ENCODE peak calls at places on chromosomes 5 and 9, in six cellular contexts. V is neural crest cell; M is effector CD4-positive, alpha-beta T cell; T is Calu3; G is lower leg skin; L is T-cell. Y is an unnamed sample.

GRCh38 chr9:14347408-14348224 is 33.7 kb upstream of the NFIB start:
- DNase-seq in V (no peak), M (no peak), T (peak), G (no peak), L (no peak), Y (no peak)

GRCh38 chr5:54580997-54581741 is 63.6 kb downstream of the SNX18 start:
- DNase-seq in V (no peak), M (no peak), T (no peak), G (no peak), L (no peak), Y (no peak)

GRCh38 chr9:108759399-108759798 is 96.4 kb downstream of the ACTL7B start:
- DNase-seq in V (no peak), M (no peak), T (no peak), G (no peak), L (no peak), Y (no peak)

GRCh38 chr5:172754957-172755356 is 16.0 kb downstream of the DUSP1 start:
- DNase-seq in V (no peak), M (no peak), T (no peak), G (no peak), L (no peak), Y (no peak)

GRCh38 chr5:73387630-73388370 is 60.8 kb downstream of the FOXD1 start:
- DNase-seq in V (no peak), M (peak), T (no peak), G (no peak), L (peak), Y (peak)

GRCh38 chr9:134534661-134535080 is 106.9 kb upstream of the COL5A1 start:
- DNase-seq in V (no peak), M (no peak), T (no peak), G (no peak), L (no peak), Y (no peak)

GRCh38 chr9:123680382-123680781 is 249.5 kb downstream of the DENND1A start:
- DNase-seq in V (no peak), M (no peak), T (no peak), G (no peak), L (no peak), Y (no peak)

GRCh38 chr9:76336027-76336426 is 58.2 kb downstream of the RFK start:
- DNase-seq in V (no peak), M (no peak), T (no peak), G (no peak), L (no peak), Y (no peak)

GRCh38 chr9:76618762-76619161 is 145.5 kb upstream of the PCA3 start:
- DNase-seq in V (no peak), M (no peak), T (no peak), G (no peak), L (no peak), Y (no peak)

GRCh38 chr9:123438821-123439220 is 82.8 kb downstream of the CRB2 start:
- DNase-seq in V (peak), M (no peak), T (no peak), G (no peak), L (no peak), Y (no peak)

GRCh38 chr9:18985996-18986395 is 47.0 kb downstream of the SAXO1 start:
- DNase-seq in V (no peak), M (no peak), T (no peak), G (no peak), L (no peak), Y (no peak)

GRCh38 chr9:82555408-82555807 is 507.5 kb downstream of the RASEF start:
- DNase-seq in V (no peak), M (no peak), T (no peak), G (no peak), L (no peak), Y (no peak)

GRCh38 chr9:6230037-6230778 is 14.6 kb downstream of the IL33 start:
- DNase-seq in V (no peak), M (no peak), T (no peak), G (no peak), L (no peak), Y (no peak)

GRCh38 chr5:159601216-159601615 is 270.9 kb upstream of the IL12B start:
- DNase-seq in V (no peak), M (no peak), T (no peak), G (no peak), L (no peak), Y (no peak)

GRCh38 chr5:132799392-132799791 is 13.7 kb upstream of the SOWAHA start:
- DNase-seq in V (no peak), M (no peak), T (no peak), G (no peak), L (no peak), Y (no peak)

GRCh38 chr5:171629221-171630005 is 156.2 kb upstream of the SMIM23 start:
- DNase-seq in V (no peak), M (no peak), T (no peak), G (no peak), L (no peak), Y (no peak)

GRCh38 chr9:38359689-38360385 is 32.7 kb upstream of the ALDH1B1 start:
- DNase-seq in V (no peak), M (no peak), T (no peak), G (no peak), L (no peak), Y (no peak)

GRCh38 chr9:83355024-83355444 is 183.2 kb downstream of the FRMD3 start:
- DNase-seq in V (no peak), M (no peak), T (no peak), G (no peak), L (no peak), Y (no peak)

GRCh38 chr5:74582853-74583252 is 57.7 kb downstream of the ENC1 start:
- DNase-seq in V (no peak), M (no peak), T (no peak), G (no peak), L (no peak), Y (no peak)

GRCh38 chr9:112747094-112747493 is 3.5 kb upstream of the SNX30 start:
- DNase-seq in V (peak), M (no peak), T (no peak), G (no peak), L (no peak), Y (no peak)

GRCh38 chr5:98513378-98513777 is 260.1 kb upstream of the RGMB start:
- DNase-seq in V (no peak), M (no peak), T (no peak), G (no peak), L (no peak), Y (no peak)

GRCh38 chr5:25568989-25569625 is 924.3 kb upstream of the CDH10 start:
- DNase-seq in V (no peak), M (no peak), T (no peak), G (no peak), L (no peak), Y (no peak)

GRCh38 chr5:124745367-124746251 is 830 bp downstream of the ZNF608 start:
- DNase-seq in V (no peak), M (no peak), T (no peak), G (no peak), L (no peak), Y (no peak)

GRCh38 chr5:138469540-138470321 is 4.5 kb downstream of the EGR1 start:
- DNase-seq in V (no peak), M (no peak), T (peak), G (no peak), L (no peak), Y (no peak)

GRCh38 chr5:172533399-172534228 is 79.3 kb upstream of the SH3PXD2B start:
- DNase-seq in V (no peak), M (no peak), T (no peak), G (peak), L (no peak), Y (no peak)

GRCh38 chr5:111960466-111961215 is 203.6 kb upstream of the NREP start:
- DNase-seq in V (no peak), M (no peak), T (no peak), G (no peak), L (no peak), Y (no peak)

Y was measured in effector memory CD8-positive, alpha-beta T cell.